ENCODE peak calls at places on chromosomes 5 and 9, in six cellular contexts. L is H1, Y is WTC11, N is HepG2, C is GM12878, X is GM23338. Q is an unnamed sample.

GRCh38 chr5:97752871-97753270 is 569.8 kb upstream of the RIOK2 start:
- DNase-seq in L (no peak), Y (no peak), N (no peak), C (no peak), X (no peak), Q (no peak)

GRCh38 chr5:149748471-149749094 is 18.5 kb downstream of the PPARGC1B start:
- DNase-seq in L (no peak), Y (no peak), N (no peak), C (no peak), X (no peak), Q (no peak)

GRCh38 chr5:181037365-181037861 is 2.7 kb upstream of the BTNL9 start:
- DNase-seq in L (no peak), Y (peak), N (no peak), C (no peak), X (peak), Q (peak)

GRCh38 chr9:74172874-74173273 is 324.3 kb upstream of the RORB start:
- DNase-seq in L (no peak), Y (no peak), N (no peak), C (peak), X (no peak), Q (no peak)

GRCh38 chr9:121222524-121223171 is 21.0 kb upstream of the RAB14 start:
- DNase-seq in L (no peak), Y (no peak), N (peak), C (no peak), X (peak), Q (peak)

GRCh38 chr5:64199425-64199824 is 33.8 kb downstream of the RNF180 start:
- DNase-seq in L (no peak), Y (no peak), N (no peak), C (no peak), X (no peak), Q (no peak)

GRCh38 chr5:125835293-125836172 is 587.7 kb upstream of the GRAMD2B start:
- DNase-seq in L (peak), Y (peak), N (peak), C (no peak), X (peak), Q (no peak)

GRCh38 chr5:128965011-128965637 is at the start of gene SLC27A6:
- DNase-seq in L (no peak), Y (peak), N (no peak), C (no peak), X (peak), Q (peak)

GRCh38 chr9:134406366-134407122 is 80.3 kb downstream of the RXRA start:
- DNase-seq in L (no peak), Y (no peak), N (no peak), C (no peak), X (no peak), Q (no peak)

GRCh38 chr9:89701221-89701798 is 96.5 kb downstream of the GADD45G start:
- DNase-seq in L (no peak), Y (no peak), N (no peak), C (peak), X (no peak), Q (no peak)
- TF ChIP-seq CREB1 in L (no peak), Y (no peak), N (no peak), C (peak), X (no peak), Q (no peak)

GRCh38 chr9:5305741-5306140 is 1.2 kb upstream of the RLN2 start:
- DNase-seq in L (no peak), Y (no peak), N (no peak), C (no peak), X (no peak), Q (no peak)
- TF ChIP-seq CREB1 in L (no peak), Y (no peak), N (no peak), C (no peak), X (no peak), Q (no peak)

GRCh38 chr9:116230233-116230632 is 76.6 kb downstream of the PAPPA start:
- DNase-seq in L (no peak), Y (no peak), N (no peak), C (no peak), X (no peak), Q (no peak)

GRCh38 chr9:116237456-116237855 is 83.9 kb downstream of the PAPPA start:
- DNase-seq in L (no peak), Y (no peak), N (no peak), C (no peak), X (no peak), Q (no peak)

GRCh38 chr9:116233160-116233530 is 79.6 kb downstream of the PAPPA start:
- DNase-seq in L (no peak), Y (no peak), N (no peak), C (no peak), X (no peak), Q (no peak)

GRCh38 chr9:116232425-116233159 is 79.0 kb downstream of the PAPPA start:
- DNase-seq in L (no peak), Y (no peak), N (no peak), C (no peak), X (no peak), Q (no peak)

GRCh38 chr9:116234091-116234490 is 80.5 kb downstream of the PAPPA start:
- DNase-seq in L (peak), Y (no peak), N (no peak), C (no peak), X (no peak), Q (no peak)
- TF ChIP-seq CREB1 in L (no peak), Y (no peak), N (no peak), C (no peak), X (no peak), Q (no peak)

GRCh38 chr5:71782393-71782770 is 63.3 kb downstream of the CARTPT start:
- DNase-seq in L (no peak), Y (no peak), N (no peak), C (peak), X (no peak), Q (no peak)
- TF ChIP-seq CREB1 in L (no peak), Y (no peak), N (no peak), C (no peak), X (no peak), Q (no peak)

GRCh38 chr5:139651502-139651862 is 3.3 kb downstream of the CXXC5 start:
- DNase-seq in L (no peak), Y (no peak), N (no peak), C (no peak), X (no peak), Q (no peak)

GRCh38 chr5:139650689-139651501 is 2.7 kb downstream of the CXXC5 start:
- DNase-seq in L (no peak), Y (peak), N (peak), C (no peak), X (peak), Q (peak)

GRCh38 chr5:139652788-139653241 is 4.7 kb downstream of the CXXC5 start:
- DNase-seq in L (no peak), Y (no peak), N (no peak), C (no peak), X (no peak), Q (no peak)

GRCh38 chr5:139653616-139654015 is 5.5 kb downstream of the CXXC5 start:
- DNase-seq in L (no peak), Y (no peak), N (no peak), C (no peak), X (peak), Q (no peak)

DNA sequence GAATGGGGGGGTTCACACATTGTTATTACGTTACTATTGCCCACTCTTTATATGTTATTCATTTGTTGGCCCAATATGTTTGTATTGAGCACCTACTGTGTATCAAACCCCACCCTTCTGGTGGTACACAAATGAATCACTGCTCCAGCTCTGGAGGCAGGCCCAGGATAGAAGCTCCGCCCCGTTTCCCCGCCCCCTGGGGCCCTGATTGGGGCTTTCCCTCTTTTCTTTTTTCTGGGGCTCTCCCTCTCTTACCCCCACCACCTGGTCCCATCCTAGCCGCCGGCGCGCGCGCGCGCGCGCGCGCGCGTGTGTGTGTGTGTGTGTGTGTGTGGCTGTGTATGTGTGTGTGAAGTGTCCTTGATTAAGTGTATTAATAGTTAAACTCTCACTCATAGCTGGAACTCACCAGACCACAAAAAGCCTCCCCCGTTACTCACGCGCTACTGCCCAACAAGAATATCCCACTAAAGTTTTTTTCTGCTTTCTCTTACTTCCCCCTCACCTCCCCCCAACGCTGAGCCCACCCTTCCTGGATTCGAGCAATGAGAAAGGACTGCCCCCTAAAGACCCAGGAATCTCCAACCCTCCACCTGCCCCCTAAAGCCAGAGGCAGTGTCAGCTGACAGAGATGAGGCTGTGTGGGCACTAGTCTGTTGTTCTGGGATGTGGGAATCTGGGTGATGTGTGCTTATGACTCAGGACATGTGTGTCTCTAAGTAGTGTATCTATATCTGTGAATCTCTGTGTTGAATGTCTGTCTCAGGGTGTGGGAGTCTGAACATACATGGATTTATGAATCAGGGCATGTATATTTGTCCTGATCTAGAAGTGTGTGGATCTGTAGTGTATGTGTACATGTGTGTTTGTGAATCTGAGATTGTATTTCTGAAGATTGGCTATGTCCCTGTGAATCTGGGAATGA is 4.0 kb downstream of the CXXC5 start:
- DNase-seq in L (no peak), Y (peak), N (no peak), C (peak), X (peak), Q (peak)
- TF ChIP-seq CREB1 in L (no peak), Y (no peak), N (no peak), C (no peak), X (no peak), Q (no peak)

GRCh38 chr9:136657975-136658848 is 4.5 kb upstream of the EGFL7 start:
- DNase-seq in L (no peak), Y (no peak), N (no peak), C (no peak), X (no peak), Q (no peak)
- TF ChIP-seq CREB1 in L (no peak), Y (no peak), N (no peak), C (no peak), X (no peak), Q (no peak)

Q was measured in K562.